ENCODE peak calls at places on chromosomes 5 and 9, in nine cellular contexts. One of them, this sample, is unnamed.

GRCh38 chr9:87812375-87813118 is 70.1 kb upstream of the SPATA31E1 start:
- DNase-seq in left lung: peak; percentile 34
- DNase-seq in MM.1S: no peak
- DNase-seq in heart left ventricle: no peak
- DNase-seq in esophagus muscularis mucosa: no peak
- DNase-seq in IMR-90: peak; percentile 66
- DNase-seq in cardiac muscle cell: no peak
- DNase-seq in adrenal gland: peak; percentile 45
- DNase-seq in neuronal stem cell: no peak
- DNase-seq in this sample: no peak

GRCh38 chr9:35664531-35665470 is at the start of gene ARHGEF39:
- DNase-seq in left lung: peak; percentile 97
- DNase-seq in MM.1S: peak; percentile 78
- DNase-seq in heart left ventricle: peak; percentile 92
- DNase-seq in esophagus muscularis mucosa: no peak
- DNase-seq in IMR-90: peak; percentile 68
- DNase-seq in cardiac muscle cell: peak; percentile 90
- DNase-seq in adrenal gland: peak; percentile 85
- DNase-seq in neuronal stem cell: peak; percentile 75
- DNase-seq in this sample: peak; percentile 91

GRCh38 chr5:151060742-151061141 is 20.1 kb downstream of the TNIP1 start:
- DNase-seq in left lung: no peak
- DNase-seq in MM.1S: no peak
- DNase-seq in heart left ventricle: peak; percentile 69
- DNase-seq in esophagus muscularis mucosa: no peak
- DNase-seq in IMR-90: no peak
- DNase-seq in cardiac muscle cell: no peak
- DNase-seq in adrenal gland: peak; percentile 41
- DNase-seq in neuronal stem cell: no peak
- DNase-seq in this sample: no peak

GRCh38 chr5:32664523-32664922 is 46.6 kb upstream of the NPR3 start:
- DNase-seq in left lung: no peak
- DNase-seq in MM.1S: no peak
- DNase-seq in heart left ventricle: no peak
- DNase-seq in esophagus muscularis mucosa: no peak
- DNase-seq in IMR-90: no peak
- DNase-seq in cardiac muscle cell: no peak
- DNase-seq in adrenal gland: no peak
- DNase-seq in neuronal stem cell: no peak
- DNase-seq in this sample: no peak

GRCh38 chr5:144024085-144024484 is 146.4 kb downstream of the YIPF5 start:
- DNase-seq in left lung: no peak
- DNase-seq in MM.1S: no peak
- DNase-seq in heart left ventricle: no peak
- DNase-seq in esophagus muscularis mucosa: no peak
- DNase-seq in IMR-90: no peak
- DNase-seq in cardiac muscle cell: no peak
- DNase-seq in adrenal gland: no peak
- DNase-seq in neuronal stem cell: no peak
- DNase-seq in this sample: no peak

GRCh38 chr9:97179616-97180015 is 127.8 kb upstream of the CCDC180 start:
- DNase-seq in left lung: no peak
- DNase-seq in MM.1S: no peak
- DNase-seq in heart left ventricle: no peak
- DNase-seq in esophagus muscularis mucosa: no peak
- DNase-seq in IMR-90: no peak
- DNase-seq in cardiac muscle cell: no peak
- DNase-seq in adrenal gland: no peak
- DNase-seq in neuronal stem cell: no peak
- DNase-seq in this sample: no peak

GRCh38 chr5:36728697-36729543 is 122.5 kb downstream of the SLC1A3 start:
- DNase-seq in left lung: no peak
- DNase-seq in MM.1S: peak; percentile 73
- DNase-seq in heart left ventricle: no peak
- DNase-seq in esophagus muscularis mucosa: no peak
- DNase-seq in IMR-90: peak; percentile 73
- DNase-seq in cardiac muscle cell: peak; percentile 76
- DNase-seq in adrenal gland: no peak
- DNase-seq in neuronal stem cell: peak; percentile 61
- DNase-seq in this sample: no peak

GRCh38 chr5:7869474-7870136 is 657 bp downstream of the MTRR start:
- DNase-seq in left lung: peak; percentile 85
- DNase-seq in MM.1S: peak; percentile 74
- DNase-seq in heart left ventricle: no peak
- DNase-seq in esophagus muscularis mucosa: no peak
- DNase-seq in IMR-90: no peak
- DNase-seq in cardiac muscle cell: peak; percentile 19
- DNase-seq in adrenal gland: no peak
- DNase-seq in neuronal stem cell: no peak
- DNase-seq in this sample: no peak

GRCh38 chr5:145775893-145776444 is 59.2 kb downstream of the PRELID2 start:
- DNase-seq in left lung: no peak
- DNase-seq in MM.1S: no peak
- DNase-seq in heart left ventricle: no peak
- DNase-seq in esophagus muscularis mucosa: no peak
- DNase-seq in IMR-90: peak; percentile 91
- DNase-seq in cardiac muscle cell: no peak
- DNase-seq in adrenal gland: peak; percentile 60
- DNase-seq in neuronal stem cell: no peak
- DNase-seq in this sample: no peak

GRCh38 chr5:98750693-98751092 is 22.8 kb upstream of the RGMB start:
- DNase-seq in left lung: no peak
- DNase-seq in MM.1S: no peak
- DNase-seq in heart left ventricle: no peak
- DNase-seq in esophagus muscularis mucosa: no peak
- DNase-seq in IMR-90: no peak
- DNase-seq in cardiac muscle cell: peak; percentile 20
- DNase-seq in adrenal gland: no peak
- DNase-seq in neuronal stem cell: no peak
- DNase-seq in this sample: no peak

GRCh38 chr9:99713838-99714306 is 107.8 kb upstream of the NR4A3 start:
- DNase-seq in left lung: no peak
- DNase-seq in MM.1S: no peak
- DNase-seq in heart left ventricle: no peak
- DNase-seq in esophagus muscularis mucosa: no peak
- DNase-seq in IMR-90: no peak
- DNase-seq in cardiac muscle cell: no peak
- DNase-seq in adrenal gland: no peak
- DNase-seq in neuronal stem cell: no peak
- DNase-seq in this sample: no peak

GRCh38 chr5:16809816-16810502 is 126.1 kb downstream of the MYO10 start:
- DNase-seq in left lung: no peak
- DNase-seq in MM.1S: no peak
- DNase-seq in heart left ventricle: no peak
- DNase-seq in esophagus muscularis mucosa: no peak
- DNase-seq in IMR-90: peak; percentile 49
- DNase-seq in cardiac muscle cell: peak; percentile 87
- DNase-seq in adrenal gland: peak; percentile 22
- DNase-seq in neuronal stem cell: no peak
- DNase-seq in this sample: peak; percentile 39

GRCh38 chr5:16812911-16813310 is 123.2 kb downstream of the MYO10 start:
- DNase-seq in left lung: no peak
- DNase-seq in MM.1S: no peak
- DNase-seq in heart left ventricle: no peak
- DNase-seq in esophagus muscularis mucosa: no peak
- DNase-seq in IMR-90: peak; percentile 61
- DNase-seq in cardiac muscle cell: no peak
- DNase-seq in adrenal gland: no peak
- DNase-seq in neuronal stem cell: no peak
- DNase-seq in this sample: peak; percentile 54

GRCh38 chr5:16815432-16815831 is 120.7 kb downstream of the MYO10 start:
- DNase-seq in left lung: no peak
- DNase-seq in MM.1S: no peak
- DNase-seq in heart left ventricle: no peak
- DNase-seq in esophagus muscularis mucosa: no peak
- DNase-seq in IMR-90: no peak
- DNase-seq in cardiac muscle cell: no peak
- DNase-seq in adrenal gland: no peak
- DNase-seq in neuronal stem cell: no peak
- DNase-seq in this sample: no peak

GRCh38 chr5:16810503-16810854 is 125.6 kb downstream of the MYO10 start:
- DNase-seq in left lung: no peak
- DNase-seq in MM.1S: no peak
- DNase-seq in heart left ventricle: no peak
- DNase-seq in esophagus muscularis mucosa: no peak
- DNase-seq in IMR-90: no peak
- DNase-seq in cardiac muscle cell: no peak
- DNase-seq in adrenal gland: no peak
- DNase-seq in neuronal stem cell: no peak
- DNase-seq in this sample: no peak

GRCh38 chr5:16812448-16812847 is 123.6 kb downstream of the MYO10 start:
- DNase-seq in left lung: no peak
- DNase-seq in MM.1S: no peak
- DNase-seq in heart left ventricle: no peak
- DNase-seq in esophagus muscularis mucosa: no peak
- DNase-seq in IMR-90: peak; percentile 47
- DNase-seq in cardiac muscle cell: no peak
- DNase-seq in adrenal gland: no peak
- DNase-seq in neuronal stem cell: no peak
- DNase-seq in this sample: no peak
- H3K27ac ChIP-seq in left lung: no peak overlapping the region
- H3K27ac ChIP-seq in MM.1S: no peak overlapping the region
- H3K27ac ChIP-seq in heart left ventricle: no peak overlapping the region
- H3K27ac ChIP-seq in esophagus muscularis mucosa: no peak overlapping the region
- H3K27ac ChIP-seq in IMR-90: peak overlapping the region; percentile 23
- H3K27ac ChIP-seq in cardiac muscle cell: no peak overlapping the region
- H3K27ac ChIP-seq in adrenal gland: no peak overlapping the region
- H3K27ac ChIP-seq in neuronal stem cell: no peak overlapping the region
- H3K27ac ChIP-seq in this sample: no peak overlapping the region

GRCh38 chr9:127977877-127978647 is 2.7 kb downstream of the EEIG1 start:
- DNase-seq in left lung: no peak
- DNase-seq in MM.1S: peak; percentile 31
- DNase-seq in heart left ventricle: peak; percentile 25
- DNase-seq in esophagus muscularis mucosa: peak; percentile 92
- DNase-seq in IMR-90: peak; percentile 80
- DNase-seq in cardiac muscle cell: peak; percentile 87
- DNase-seq in adrenal gland: peak; percentile 90
- DNase-seq in neuronal stem cell: no peak
- DNase-seq in this sample: peak; percentile 74
- H3K4me1 ChIP-seq in left lung: peaks cover 82% of the 10 kb centered on the region
- H3K4me1 ChIP-seq in MM.1S: peaks cover 43% of the 10 kb centered on the region
- H3K4me1 ChIP-seq in heart left ventricle: no peaks in the 10 kb centered on the region
- H3K4me1 ChIP-seq in esophagus muscularis mucosa: peaks cover 79% of the 10 kb centered on the region
- H3K4me1 ChIP-seq in IMR-90: peaks cover 34% of the 10 kb centered on the region
- H3K4me1 ChIP-seq in cardiac muscle cell: peaks cover 68% of the 10 kb centered on the region
- H3K4me1 ChIP-seq in adrenal gland: peaks cover 79% of the 10 kb centered on the region
- H3K4me1 ChIP-seq in neuronal stem cell: peaks cover 39% of the 10 kb centered on the region
- H3K4me1 ChIP-seq in this sample: peaks cover 42% of the 10 kb centered on the region

GRCh38 chr5:72290356-72291133 is 29.5 kb downstream of the MRPS27 start:
- DNase-seq in left lung: no peak
- DNase-seq in MM.1S: no peak
- DNase-seq in heart left ventricle: no peak
- DNase-seq in esophagus muscularis mucosa: no peak
- DNase-seq in IMR-90: peak; percentile 25
- DNase-seq in cardiac muscle cell: no peak
- DNase-seq in adrenal gland: no peak
- DNase-seq in neuronal stem cell: no peak
- DNase-seq in this sample: no peak

GRCh38 chr5:72288923-72289322 is 31.1 kb downstream of the MRPS27 start:
- DNase-seq in left lung: no peak
- DNase-seq in MM.1S: no peak
- DNase-seq in heart left ventricle: no peak
- DNase-seq in esophagus muscularis mucosa: no peak
- DNase-seq in IMR-90: no peak
- DNase-seq in cardiac muscle cell: peak; percentile 35
- DNase-seq in adrenal gland: peak; percentile 24
- DNase-seq in neuronal stem cell: no peak
- DNase-seq in this sample: no peak

GRCh38 chr5:72293495-72294055 is 26.5 kb downstream of the MRPS27 start:
- DNase-seq in left lung: no peak
- DNase-seq in MM.1S: peak; percentile 82
- DNase-seq in heart left ventricle: no peak
- DNase-seq in esophagus muscularis mucosa: no peak
- DNase-seq in IMR-90: no peak
- DNase-seq in cardiac muscle cell: no peak
- DNase-seq in adrenal gland: no peak
- DNase-seq in neuronal stem cell: no peak
- DNase-seq in this sample: no peak

GRCh38 chr5:72292411-72292810 is 27.6 kb downstream of the MRPS27 start:
- DNase-seq in left lung: no peak
- DNase-seq in MM.1S: no peak
- DNase-seq in heart left ventricle: no peak
- DNase-seq in esophagus muscularis mucosa: no peak
- DNase-seq in IMR-90: no peak
- DNase-seq in cardiac muscle cell: no peak
- DNase-seq in adrenal gland: no peak
- DNase-seq in neuronal stem cell: no peak
- DNase-seq in this sample: no peak

GRCh38 chr5:72291601-72292000 is 28.4 kb downstream of the MRPS27 start:
- DNase-seq in left lung: no peak
- DNase-seq in MM.1S: no peak
- DNase-seq in heart left ventricle: no peak
- DNase-seq in esophagus muscularis mucosa: no peak
- DNase-seq in IMR-90: no peak
- DNase-seq in cardiac muscle cell: no peak
- DNase-seq in adrenal gland: no peak
- DNase-seq in neuronal stem cell: no peak
- DNase-seq in this sample: no peak
- H3K4me3 ChIP-seq in left lung: no peak overlapping the region
- H3K4me3 ChIP-seq in MM.1S: no peak overlapping the region
- H3K4me3 ChIP-seq in heart left ventricle: no peak overlapping the region
- H3K4me3 ChIP-seq in esophagus muscularis mucosa: no peak overlapping the region
- H3K4me3 ChIP-seq in IMR-90: no peak overlapping the region
- H3K4me3 ChIP-seq in cardiac muscle cell: no peak overlapping the region
- H3K4me3 ChIP-seq in adrenal gland: no peak overlapping the region
- H3K4me3 ChIP-seq in neuronal stem cell: no peak overlapping the region
- H3K4me3 ChIP-seq in this sample: no peak overlapping the region

GRCh38 chr5:89418821-89419085 is 535.8 kb upstream of the MEF2C start:
- DNase-seq in left lung: no peak
- DNase-seq in MM.1S: no peak
- DNase-seq in heart left ventricle: no peak
- DNase-seq in esophagus muscularis mucosa: no peak
- DNase-seq in IMR-90: no peak
- DNase-seq in cardiac muscle cell: no peak
- DNase-seq in adrenal gland: no peak
- DNase-seq in neuronal stem cell: no peak
- DNase-seq in this sample: no peak

GRCh38 chr5:89425062-89425461 is 542.1 kb upstream of the MEF2C start:
- DNase-seq in left lung: no peak
- DNase-seq in MM.1S: no peak
- DNase-seq in heart left ventricle: no peak
- DNase-seq in esophagus muscularis mucosa: no peak
- DNase-seq in IMR-90: no peak
- DNase-seq in cardiac muscle cell: no peak
- DNase-seq in adrenal gland: no peak
- DNase-seq in neuronal stem cell: no peak
- DNase-seq in this sample: no peak

GRCh38 chr5:89417515-89417914 is 534.5 kb upstream of the MEF2C start:
- DNase-seq in left lung: peak; percentile 13
- DNase-seq in MM.1S: no peak
- DNase-seq in heart left ventricle: no peak
- DNase-seq in esophagus muscularis mucosa: no peak
- DNase-seq in IMR-90: no peak
- DNase-seq in cardiac muscle cell: no peak
- DNase-seq in adrenal gland: no peak
- DNase-seq in neuronal stem cell: no peak
- DNase-seq in this sample: no peak

GRCh38 chr5:89417990-89418820 is 535.2 kb upstream of the MEF2C start:
- DNase-seq in left lung: peak; percentile 15
- DNase-seq in MM.1S: no peak
- DNase-seq in heart left ventricle: no peak
- DNase-seq in esophagus muscularis mucosa: no peak
- DNase-seq in IMR-90: no peak
- DNase-seq in cardiac muscle cell: no peak
- DNase-seq in adrenal gland: no peak
- DNase-seq in neuronal stem cell: no peak
- DNase-seq in this sample: no peak

GRCh38 chr5:89421035-89421434 is 538.1 kb upstream of the MEF2C start:
- DNase-seq in left lung: no peak
- DNase-seq in MM.1S: peak; percentile 59
- DNase-seq in heart left ventricle: no peak
- DNase-seq in esophagus muscularis mucosa: no peak
- DNase-seq in IMR-90: no peak
- DNase-seq in cardiac muscle cell: no peak
- DNase-seq in adrenal gland: no peak
- DNase-seq in neuronal stem cell: no peak
- DNase-seq in this sample: no peak
- H3K27ac ChIP-seq in left lung: no peak overlapping the region
- H3K27ac ChIP-seq in MM.1S: no peak overlapping the region
- H3K27ac ChIP-seq in heart left ventricle: no peak overlapping the region
- H3K27ac ChIP-seq in esophagus muscularis mucosa: no peak overlapping the region
- H3K27ac ChIP-seq in IMR-90: no peak overlapping the region
- H3K27ac ChIP-seq in cardiac muscle cell: no peak overlapping the region
- H3K27ac ChIP-seq in adrenal gland: no peak overlapping the region
- H3K27ac ChIP-seq in neuronal stem cell: no peak overlapping the region
- H3K27ac ChIP-seq in this sample: no peak overlapping the region

This sample was measured in colonic mucosa.